ENCODE peak calls at places on chromosome 15, in five cellular contexts. J, O, Y, F and P are unnamed samples.

GRCh38 chr15:40796041-40796440 is 10.8 kb upstream of the ZFYVE19 start:
- DNase-seq in J (no peak), O (no peak), Y (no peak), F (no peak), P (no peak)

GRCh38 chr15:36251450-36251849 is 328.0 kb upstream of the CDIN1 start:
- DNase-seq in J (no peak), O (no peak), Y (no peak), F (peak; percentile 47), P (no peak)

GRCh38 chr15:90557651-90558084 is 27.9 kb downstream of the CRTC3 start:
- DNase-seq in J (peak; percentile 69), O (peak; percentile 87), Y (no peak), F (peak; percentile 44), P (no peak)

GRCh38 chr15:91110407-91110806 is 10.3 kb downstream of the SV2B start:
- DNase-seq in J (no peak), O (no peak), Y (no peak), F (no peak), P (no peak)

GRCh38 chr15:38768970-38769369 is 204.4 kb upstream of the RASGRP1 start:
- DNase-seq in J (peak; percentile 40), O (peak; percentile 30), Y (no peak), F (peak; percentile 66), P (no peak)

GRCh38 chr15:75025102-75025501 is 1.7 kb downstream of the PPCDC start:
- DNase-seq in J (no peak), O (no peak), Y (no peak), F (no peak), P (no peak)

GRCh38 chr15:76793162-76793561 is 112.0 kb downstream of the SCAPER start:
- DNase-seq in J (no peak), O (no peak), Y (no peak), F (no peak), P (no peak)

GRCh38 chr15:63166219-63166618 is 8.9 kb upstream of the RPS27L start:
- DNase-seq in J (no peak), O (no peak), Y (no peak), F (peak; percentile 75), P (no peak)

GRCh38 chr15:85571780-85572179 is 191.4 kb downstream of the AKAP13 start:
- DNase-seq in J (no peak), O (no peak), Y (no peak), F (no peak), P (no peak)

GRCh38 chr15:60649845-60650548 is 171.1 kb upstream of the ICE2 start:
- DNase-seq in J (peak; percentile 20), O (peak; percentile 11), Y (no peak), F (peak; percentile 31), P (peak; percentile 40)

GRCh38 chr15:47803767-47804166 is 86.5 kb downstream of the SEMA6D start:
- DNase-seq in J (no peak), O (no peak), Y (no peak), F (no peak), P (no peak)

GRCh38 chr15:68314563-68314962 is 37.0 kb downstream of the FEM1B start:
- DNase-seq in J (no peak), O (peak; percentile 17), Y (no peak), F (peak; percentile 86), P (no peak)

GRCh38 chr15:34353627-34354026 is 10.5 kb downstream of the NUTM1 start:
- DNase-seq in J (no peak), O (no peak), Y (no peak), F (no peak), P (no peak)

GRCh38 chr15:87764461-87765236 is 491.9 kb downstream of the NTRK3 start:
- DNase-seq in J (peak; percentile 76), O (peak; percentile 91), Y (no peak), F (peak; percentile 61), P (no peak)

GRCh38 chr15:79644091-79644490 is 212.0 kb downstream of the MINAR1 start:
- DNase-seq in J (peak; percentile 65), O (peak; percentile 84), Y (no peak), F (peak; percentile 70), P (no peak)

GRCh38 chr15:70133296-70133695 is 35.6 kb upstream of the TLE3 start:
- DNase-seq in J (no peak), O (no peak), Y (no peak), F (no peak), P (no peak)

GRCh38 chr15:101646652-101647051 is 5.5 kb downstream of the TM2D3 start:
- DNase-seq in J (no peak), O (no peak), Y (no peak), F (no peak), P (no peak)

GRCh38 chr15:52018244-52018643 is 775 bp upstream of the MAPK6 start:
- DNase-seq in J (peak; percentile 56), O (peak; percentile 66), Y (no peak), F (peak; percentile 80), P (no peak)

GRCh38 chr15:52019394-52020252 is 604 bp downstream of the MAPK6 start:
- DNase-seq in J (peak; percentile 85), O (peak; percentile 82), Y (no peak), F (peak; percentile 96), P (peak; percentile 83)

GRCh38 chr15:52020253-52021085 is 1.4 kb downstream of the MAPK6 start:
- DNase-seq in J (no peak), O (peak; percentile 35), Y (no peak), F (peak; percentile 44), P (no peak)

GRCh38 chr15:52021128-52021671 is 2.2 kb downstream of the MAPK6 start:
- DNase-seq in J (peak; percentile 93), O (peak; percentile 95), Y (peak; percentile 54), F (peak; percentile 97), P (peak; percentile 86)

GRCh38 chr15:52018693-52019393 is at the start of gene MAPK6:
- DNase-seq in J (peak; percentile 93), O (peak; percentile 84), Y (peak; percentile 81), F (peak; percentile 96), P (peak; percentile 98)
- TF ChIP-seq CTCF in J (no peak), O (no peak), Y (no peak), F (no peak), P (no peak)

GRCh38 chr15:57861805-57862586 is 155.5 kb downstream of the POLR2M start:
- DNase-seq in J (peak; percentile 90), O (peak; percentile 86), Y (no peak), F (peak; percentile 82), P (no peak)

GRCh38 chr15:57862761-57863160 is 156.2 kb downstream of the POLR2M start:
- DNase-seq in J (no peak), O (no peak), Y (no peak), F (no peak), P (no peak)

GRCh38 chr15:57867970-57868791 is 161.7 kb downstream of the POLR2M start:
- DNase-seq in J (no peak), O (no peak), Y (no peak), F (no peak), P (no peak)

GRCh38 chr15:57866149-57866736 is 159.7 kb downstream of the POLR2M start:
- DNase-seq in J (peak; percentile 43), O (peak; percentile 15), Y (peak; percentile 52), F (peak; percentile 62), P (peak; percentile 40)

DNA sequence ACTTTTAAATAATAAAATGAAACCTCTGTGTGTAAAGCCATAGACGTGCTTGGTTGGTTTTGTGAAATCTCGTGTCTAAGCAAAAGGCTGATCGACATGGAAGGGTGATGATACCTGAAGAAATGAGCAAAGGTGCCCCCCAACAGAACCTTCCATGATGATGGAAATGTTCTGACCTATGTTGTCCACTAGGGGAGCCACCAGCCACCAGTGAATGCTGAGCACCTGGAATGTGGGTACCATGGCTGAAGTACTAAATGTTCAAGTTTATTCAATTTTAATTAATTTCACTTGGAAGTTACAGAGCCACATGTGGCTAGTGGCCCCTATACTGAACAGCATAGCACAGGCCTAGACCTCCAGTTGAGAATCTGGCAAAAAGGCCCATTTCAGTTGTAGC is 158.8 kb downstream of the POLR2M start:
- DNase-seq in J (no peak), O (no peak), Y (no peak), F (peak; percentile 8), P (no peak)
- TF ChIP-seq CTCF in J (peak; percentile 53), O (peak; percentile 33), Y (peak; percentile 73), F (peak; percentile 63), P (peak; percentile 48)

GRCh38 chr15:32030795-32031194 is 480 bp downstream of the CHRNA7 start:
- DNase-seq in J (peak; percentile 2), O (no peak), Y (no peak), F (no peak), P (no peak)

GRCh38 chr15:32028921-32029320 is 1.4 kb upstream of the CHRNA7 start:
- DNase-seq in J (no peak), O (no peak), Y (no peak), F (no peak), P (no peak)

GRCh38 chr15:32029862-32030781 is at the start of gene CHRNA7:
- DNase-seq in J (peak; percentile 18), O (peak; percentile 42), Y (peak; percentile 33), F (peak; percentile 4), P (peak; percentile 54)

GRCh38 chr15:32033186-32033890 is 3.0 kb downstream of the CHRNA7 start:
- DNase-seq in J (no peak), O (no peak), Y (no peak), F (no peak), P (no peak)

DNA sequence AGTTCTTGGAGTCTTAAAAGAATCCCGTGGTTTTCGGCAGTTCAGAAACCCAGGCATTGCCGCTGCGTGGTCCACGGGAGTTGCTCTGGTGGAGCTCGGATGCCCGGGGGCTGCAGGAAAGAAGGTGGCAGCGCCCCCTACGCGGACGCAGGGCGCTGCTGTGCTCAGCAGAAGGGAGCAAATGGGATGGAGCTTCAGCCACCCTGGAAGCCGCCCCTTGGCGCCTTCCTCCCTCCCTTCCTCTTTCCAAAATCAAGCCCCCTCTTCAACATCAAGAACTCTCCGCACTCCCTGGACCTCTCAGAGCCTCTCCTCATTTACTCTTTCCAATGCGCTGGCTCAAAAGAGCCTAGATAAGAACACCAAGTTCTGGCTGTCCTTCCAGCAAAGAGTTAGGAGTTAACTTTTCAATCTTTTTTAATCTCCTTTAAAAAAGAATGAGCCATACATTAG is 880 bp upstream of the CHRNA7 start:
- DNase-seq in J (peak; percentile 1), O (no peak), Y (no peak), F (no peak), P (no peak)
- TF ChIP-seq CTCF in J (peak; percentile 40), O (no peak), Y (peak; percentile 44), F (no peak), P (peak; percentile 21)

GRCh38 chr15:93130111-93130510 is 41.1 kb upstream of the RGMA start:
- DNase-seq in J (no peak), O (no peak), Y (no peak), F (no peak), P (no peak)

GRCh38 chr15:93124126-93124525 is 35.1 kb upstream of the RGMA start:
- DNase-seq in J (no peak), O (no peak), Y (no peak), F (no peak), P (no peak)

GRCh38 chr15:93127286-93127685 is 38.3 kb upstream of the RGMA start:
- DNase-seq in J (no peak), O (no peak), Y (no peak), F (no peak), P (no peak)

GRCh38 chr15:93121994-93122910 is 33.2 kb upstream of the RGMA start:
- DNase-seq in J (no peak), O (no peak), Y (no peak), F (no peak), P (no peak)

DNA sequence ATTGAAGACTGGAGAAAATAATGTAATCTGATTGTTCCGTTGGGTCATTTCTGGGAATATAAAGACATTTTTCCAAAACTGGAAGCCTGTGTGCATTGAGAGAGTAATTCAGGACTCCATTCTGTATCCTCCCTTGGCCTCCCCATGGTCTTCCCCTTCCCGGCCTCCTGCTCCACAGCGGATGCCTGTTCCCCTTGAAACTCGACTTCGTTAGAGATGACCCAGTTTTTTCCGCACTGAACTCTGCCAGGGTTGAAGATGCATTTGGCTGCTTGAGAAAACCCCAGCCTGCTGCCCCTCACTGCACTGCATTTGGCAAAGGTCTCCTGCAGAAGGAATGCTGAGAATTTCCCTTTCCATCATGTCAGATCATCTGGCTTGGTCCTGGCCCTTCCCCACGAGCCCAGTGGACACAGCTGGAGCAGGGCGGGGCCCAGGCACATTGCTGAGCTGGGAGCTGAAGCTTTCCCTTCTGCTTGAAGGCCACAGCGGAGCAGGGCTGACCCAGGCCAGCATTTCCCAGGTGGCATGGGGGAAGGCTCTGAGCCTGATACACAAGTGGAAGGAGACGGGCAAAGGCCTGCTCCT is 37.6 kb upstream of the RGMA start:
- DNase-seq in J (no peak), O (no peak), Y (no peak), F (no peak), P (no peak)
- TF ChIP-seq CTCF in J (no peak), O (no peak), Y (no peak), F (no peak), P (no peak)